ENCODE peak calls at places on chromosomes 11 and 22, in seven cellular contexts. Y is mucosa of descending colon, L is fibroblast of mammary gland, Q is BE2C, H is endothelial cell of umbilical vein, D is heart right ventricle, J is H9. I is an unnamed sample.

GRCh38 chr11:617912-618682 is 2.3 kb upstream of the IRF7 start:
- DNase-seq in J (no peak), Q (no peak), L (no peak), H (no peak), D (no peak), Y (no peak), I (no peak)

GRCh38 chr11:105719073-105719846 is 109.4 kb downstream of the GRIA4 start:
- DNase-seq in Y (no peak), D (no peak), L (no peak), H (peak), J (no peak), Q (no peak), I (no peak)

GRCh38 chr22:42365942-42366660 is 66.1 kb downstream of the NFAM1 start:
- DNase-seq in D (no peak), Q (no peak), L (no peak), Y (no peak), J (no peak), H (no peak), I (no peak)

GRCh38 chr11:113373981-113374560 is 13.5 kb upstream of the ANKK1 start:
- DNase-seq in L (no peak), J (no peak), H (no peak), D (no peak), Q (no peak), Y (no peak), I (no peak)

GRCh38 chr11:85279267-85279666 is 347.9 kb downstream of the DLG2 start:
- DNase-seq in J (no peak), Q (no peak), Y (no peak), D (no peak), H (no peak), L (no peak), I (no peak)

GRCh38 chr11:82765466-82766034 is 31.9 kb upstream of the FAM181B start:
- DNase-seq in J (no peak), Y (peak), H (no peak), D (no peak), L (no peak), Q (no peak), I (no peak)

GRCh38 chr22:29716814-29717213 is 3.0 kb upstream of the CABP7 start:
- DNase-seq in Y (peak), J (peak), L (peak), H (peak), Q (no peak), D (peak), I (peak)

GRCh38 chr22:43789452-43789851 is 22.7 kb downstream of the EFCAB6 start:
- DNase-seq in Y (no peak), Q (peak), L (peak), D (peak), J (no peak), H (no peak), I (peak)

GRCh38 chr11:64603411-64604110 is 12.5 kb downstream of the SLC22A12 start:
- DNase-seq in L (no peak), D (no peak), Y (no peak), Q (no peak), J (no peak), H (no peak), I (no peak)

DNA sequence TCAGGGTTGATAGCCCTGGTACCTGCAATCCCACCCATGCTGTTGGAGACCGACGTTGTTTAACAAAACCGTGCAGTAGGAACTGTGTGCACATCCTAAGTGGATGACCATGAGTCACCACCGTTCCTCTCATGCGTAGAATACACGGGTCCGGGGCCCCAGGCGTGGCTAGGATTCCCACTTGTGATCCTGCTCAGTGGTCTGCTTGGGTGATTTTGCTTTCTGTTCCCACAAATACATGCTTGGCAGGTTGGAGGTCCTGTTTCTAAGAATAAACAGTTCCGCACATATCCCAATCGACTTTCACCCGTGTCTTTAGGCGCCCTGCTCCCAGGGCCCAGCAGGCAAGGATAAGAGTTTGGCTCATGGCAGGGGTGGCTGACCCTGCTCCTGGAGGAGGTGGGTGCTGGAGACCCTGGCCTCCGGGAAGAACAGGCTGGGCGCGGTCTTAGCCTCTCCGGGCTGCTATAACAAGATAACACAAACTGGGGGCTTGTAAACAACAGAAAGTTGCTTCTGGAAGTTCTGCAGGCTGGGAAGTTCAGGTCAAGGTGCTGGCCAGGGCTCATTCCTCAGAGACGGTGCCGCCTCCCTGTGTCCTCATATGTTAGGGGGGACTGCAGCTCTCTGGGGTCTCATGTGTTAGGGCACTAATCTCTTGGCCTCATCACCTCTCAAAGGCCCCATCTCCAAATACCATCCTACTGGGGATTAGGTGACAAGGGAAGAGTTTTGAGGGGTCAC is 1028.3 kb downstream of the BRD1 start:
- DNase-seq in L (no peak), D (no peak), Q (no peak), Y (no peak), J (no peak), H (no peak), I (no peak)
- TF ChIP-seq CTCF in L (no peak), D (no peak), Q (no peak), Y (no peak), J (no peak), H (no peak), I (no peak)

GRCh38 chr22:41285820-41286638 is at the start of gene RANGAP1:
- DNase-seq in H (peak), Y (peak), D (peak), J (peak), L (peak), Q (peak), I (peak)
- TF ChIP-seq CTCF in H (no peak), Y (peak), D (peak), J (no peak), L (peak), Q (peak), I (peak)

DNA sequence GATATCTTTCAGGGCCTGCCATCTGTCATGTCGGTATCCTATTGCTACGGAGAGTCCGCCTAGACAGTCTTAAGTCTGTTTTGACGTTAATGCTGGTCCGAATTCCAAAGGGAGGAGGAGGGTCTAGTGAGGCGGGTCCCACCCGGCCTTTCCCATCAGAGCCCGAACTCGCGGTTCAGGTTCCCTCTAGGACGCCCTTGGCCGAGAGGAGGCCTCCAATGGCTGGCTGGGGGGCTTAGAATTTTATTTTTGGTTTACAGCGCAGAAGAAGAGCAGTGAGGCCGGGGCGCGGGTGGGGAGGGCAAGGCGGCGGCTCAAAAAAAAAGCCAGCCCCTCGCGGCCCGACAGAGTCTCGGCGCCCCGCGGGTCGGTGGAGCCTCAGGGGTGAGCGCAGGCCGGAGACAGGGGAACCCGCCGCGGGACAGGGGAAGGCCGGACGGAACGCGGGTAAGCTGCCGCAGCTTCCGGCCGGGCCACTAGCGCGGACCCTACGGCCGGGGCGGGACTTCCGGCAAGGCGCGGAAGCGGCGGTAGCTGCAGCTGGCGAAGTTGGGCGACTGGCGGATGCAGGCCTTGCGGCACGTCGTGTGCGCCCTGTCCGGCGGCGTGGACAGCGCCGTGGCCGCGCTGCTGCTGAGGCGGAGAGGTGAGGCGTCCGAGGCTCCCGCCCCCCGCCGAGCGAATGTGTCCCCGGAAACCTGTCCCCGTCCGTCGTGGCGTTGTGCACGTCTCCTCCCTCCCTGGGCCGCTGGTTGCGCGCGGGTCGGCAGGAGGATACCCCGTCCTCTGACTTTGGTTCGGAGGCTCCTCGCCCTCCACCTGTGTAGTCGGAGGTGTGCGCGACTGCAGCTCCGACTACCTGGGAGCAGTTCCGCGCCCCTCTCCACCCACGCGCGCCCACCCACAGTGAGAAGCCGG is at the start of gene TRMU:
- DNase-seq in H (peak), L (peak), Y (peak), Q (peak), J (peak), D (peak), I (peak)
- TF ChIP-seq CTCF in H (no peak), L (no peak), Y (no peak), Q (no peak), J (no peak), D (no peak), I (no peak)

DNA sequence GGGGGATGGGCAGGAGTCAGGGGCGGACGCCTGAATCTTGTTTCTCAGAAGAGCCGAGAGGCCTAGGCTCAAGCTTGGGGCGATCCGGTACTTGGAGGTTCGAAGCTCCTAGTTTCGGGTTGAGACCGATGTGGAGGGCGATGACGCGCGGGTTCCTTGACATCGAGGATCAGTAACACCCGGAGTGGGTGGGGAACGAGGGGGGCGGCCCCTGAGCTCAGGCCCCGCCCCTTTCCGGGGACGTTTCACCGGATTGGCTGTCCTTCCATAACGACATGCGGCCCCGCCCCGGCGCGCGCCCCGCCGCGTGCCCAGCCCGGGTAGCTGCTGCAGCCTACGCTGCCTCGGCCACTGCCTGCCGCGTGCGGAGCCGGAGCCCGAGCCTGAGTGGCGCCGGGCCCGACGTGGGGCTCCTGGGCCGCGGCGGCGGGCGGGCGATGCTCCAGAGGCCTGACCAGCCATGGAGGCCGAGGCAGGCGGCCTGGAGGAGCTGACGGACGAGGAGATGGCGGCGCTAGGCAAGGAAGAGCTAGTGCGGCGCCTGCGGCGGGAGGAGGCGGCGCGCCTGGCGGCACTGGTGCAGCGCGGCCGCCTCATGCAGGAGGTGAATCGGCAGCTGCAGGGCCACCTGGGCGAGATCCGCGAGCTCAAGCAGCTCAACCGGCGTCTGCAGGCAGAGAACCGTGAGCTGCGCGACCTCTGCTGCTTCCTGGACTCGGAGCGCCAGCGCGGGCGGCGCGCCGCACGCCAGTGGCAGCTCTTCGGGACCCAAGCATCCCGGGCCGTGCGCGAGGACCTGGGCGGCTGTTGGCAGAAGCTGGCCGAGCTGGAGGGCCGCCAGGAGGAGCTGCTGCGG is at the start of gene CCDC85B:
- DNase-seq in L (peak), J (peak), D (peak), Q (peak), Y (peak), H (peak), I (peak)
- TF ChIP-seq CTCF in L (no peak), J (peak), D (peak), Q (peak), Y (no peak), H (no peak), I (no peak)

GRCh38 chr11:116605543-116605942 is 167.2 kb downstream of the BUD13 start:
- DNase-seq in D (no peak), H (peak), J (peak), Y (peak), L (peak), Q (peak), I (no peak)
- TF ChIP-seq CTCF in D (peak), H (peak), J (peak), Y (no peak), L (no peak), Q (peak), I (peak)

DNA sequence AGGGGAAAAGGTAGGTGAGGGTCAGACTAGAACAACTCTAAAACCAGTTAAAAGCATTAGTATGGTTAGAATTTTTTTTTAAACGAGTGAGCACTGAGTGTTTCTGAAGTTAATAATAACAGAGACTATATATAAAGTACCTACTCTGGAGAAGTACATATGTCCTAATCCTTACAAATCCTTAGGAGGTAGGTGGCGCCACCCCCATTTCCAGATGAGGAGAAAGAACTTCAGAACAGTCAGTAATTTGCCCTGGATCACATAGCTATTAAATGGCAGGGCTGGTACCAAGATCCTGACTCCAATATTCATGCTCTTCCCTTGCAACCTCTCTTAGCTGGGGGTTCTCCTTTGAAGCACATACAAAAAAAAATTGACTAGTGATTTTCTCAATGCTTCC is 80.5 kb downstream of the CLPB start:
- DNase-seq in L (peak), Q (peak), J (no peak), D (no peak), H (no peak), Y (peak), I (no peak)
- TF ChIP-seq CTCF in L (peak), Q (peak), J (peak), D (no peak), H (no peak), Y (no peak), I (peak)

GRCh38 chr11:60926500-60926899 is 2.2 kb downstream of the TMEM132A start:
- DNase-seq in Y (no peak), Q (no peak), D (no peak), L (no peak), J (no peak), H (no peak), I (no peak)

GRCh38 chr11:60927061-60927592 is 2.9 kb downstream of the TMEM132A start:
- DNase-seq in Q (no peak), H (no peak), L (no peak), Y (no peak), D (no peak), J (no peak), I (no peak)

GRCh38 chr11:60924906-60925684 is 835 bp downstream of the TMEM132A start:
- DNase-seq in D (no peak), Y (no peak), L (no peak), Q (no peak), J (no peak), H (no peak), I (no peak)

GRCh38 chr11:60924110-60924905 is at the start of gene TMEM132A:
- DNase-seq in J (peak), Y (peak), L (peak), D (peak), H (peak), Q (peak), I (peak)

GRCh38 chr11:60925685-60926267 is 1.5 kb downstream of the TMEM132A start:
- DNase-seq in Y (no peak), Q (no peak), H (no peak), J (no peak), L (peak), D (no peak), I (peak)
- TF ChIP-seq CTCF in Y (no peak), Q (no peak), H (no peak), J (no peak), L (no peak), D (no peak), I (peak)

DNA sequence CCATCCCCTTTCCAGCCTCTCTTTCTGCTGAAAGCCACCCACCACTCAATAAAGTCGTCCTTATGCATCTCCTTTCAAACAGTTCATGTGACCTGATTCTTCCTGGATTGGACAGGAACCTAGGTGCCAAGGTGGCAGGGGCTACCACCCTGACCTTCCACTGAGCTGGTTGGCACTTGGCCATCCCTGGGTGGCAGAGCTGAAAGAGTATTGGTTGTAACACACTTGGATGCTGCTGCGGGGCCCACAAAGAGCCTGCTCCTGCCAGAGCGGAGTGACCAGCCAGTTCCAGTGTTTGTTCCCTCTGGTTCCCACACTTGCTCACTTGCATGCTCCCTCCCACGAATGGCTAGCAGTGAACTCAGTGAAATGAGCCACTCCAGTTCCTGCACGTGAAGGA is 57.2 kb upstream of the OR4C15 start:
- DNase-seq in Y (no peak), D (no peak), J (no peak), L (no peak), H (no peak), Q (no peak), I (no peak)
- TF ChIP-seq CTCF in Y (no peak), D (no peak), J (no peak), L (no peak), H (no peak), Q (no peak), I (no peak)

I was measured in HFFc6.